ENCODE peak calls at places on chromosomes 3 and 15, in four cellular contexts. Y, W, M and R are unnamed samples.

GRCh38 chr3:120496278-120496975 is 45.6 kb upstream of the FSTL1 start:
- DNase-seq in Y (peak), W (peak), M (no peak), R (peak)

GRCh38 chr3:189512039-189512438 is 119.2 kb upstream of the TP63 start:
- DNase-seq in Y (no peak), W (no peak), M (no peak), R (no peak)

GRCh38 chr15:44593042-44593736 is 56.2 kb downstream of the EIF3J start:
- DNase-seq in Y (peak), W (peak), M (no peak), R (peak)

GRCh38 chr3:127851899-127852298 is 29.6 kb upstream of the MGLL start:
- DNase-seq in Y (no peak), W (no peak), M (no peak), R (no peak)

GRCh38 chr3:38438421-38438820 is 15.3 kb upstream of the ACVR2B start:
- DNase-seq in Y (peak), W (peak), M (no peak), R (peak)

GRCh38 chr15:78880242-78880533 is 7.5 kb downstream of the MORF4L1 start:
- DNase-seq in Y (peak), W (peak), M (no peak), R (no peak)

GRCh38 chr15:90343391-90343790 is 8.7 kb upstream of the ZNF774 start:
- DNase-seq in Y (peak), W (peak), M (no peak), R (peak)

GRCh38 chr3:16885588-16885903 is 791 bp downstream of the PLCL2 start:
- DNase-seq in Y (peak), W (no peak), M (no peak), R (no peak)

GRCh38 chr3:61571516-61572336 is 10.4 kb downstream of the PTPRG start:
- DNase-seq in Y (no peak), W (peak), M (no peak), R (peak)

GRCh38 chr3:68057637-68058320 is 403.4 kb upstream of the SUCLG2 start:
- DNase-seq in Y (no peak), W (no peak), M (peak), R (no peak)

GRCh38 chr15:40010681-40011080 is 28.3 kb downstream of the SRP14 start:
- DNase-seq in Y (no peak), W (peak), M (no peak), R (peak)

GRCh38 chr3:40267940-40268707 is 41.4 kb upstream of the EIF1B start:
- DNase-seq in Y (no peak), W (no peak), M (no peak), R (no peak)

GRCh38 chr3:111616417-111617105 is 21.4 kb upstream of the ZBED2 start:
- DNase-seq in Y (peak), W (peak), M (peak), R (no peak)
- TF ChIP-seq CTCF in Y (peak), W (peak), M (peak), R (no peak)

DNA sequence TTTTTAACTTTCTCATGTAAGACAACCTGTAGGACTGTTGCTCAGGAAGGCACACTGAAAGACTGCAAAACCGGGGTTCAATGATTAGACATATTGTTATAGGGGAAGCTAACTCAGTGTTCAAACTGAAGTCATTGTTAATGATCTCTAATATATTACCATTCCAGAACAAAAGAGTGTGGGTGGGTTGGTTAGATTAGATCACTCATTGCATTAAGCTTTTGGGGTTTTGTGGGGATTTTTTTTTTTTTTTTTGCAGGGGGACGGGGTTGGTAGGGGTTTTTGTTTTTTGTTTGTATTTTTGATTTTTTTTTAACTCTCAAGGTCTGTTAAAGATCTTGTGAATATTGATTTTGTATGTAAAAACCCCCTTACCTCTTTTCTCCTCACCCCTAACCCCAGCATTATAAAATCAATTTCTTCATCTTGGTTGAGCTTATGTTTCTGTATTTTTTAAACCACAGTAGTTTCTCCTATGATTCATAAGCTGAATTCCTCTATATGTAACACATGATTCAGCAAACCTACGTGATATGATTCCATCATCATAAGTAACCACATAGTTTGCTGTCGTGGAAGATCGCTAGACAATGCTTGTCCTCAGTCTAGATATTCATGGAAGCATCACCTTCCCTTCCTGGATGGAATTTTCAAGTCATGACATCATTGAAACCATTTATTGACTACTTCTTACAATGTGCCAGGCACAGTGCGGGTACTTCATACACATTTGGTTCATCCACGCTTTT is 544.1 kb upstream of the MDFIC2 start:
- DNase-seq in Y (peak), W (peak), M (no peak), R (peak)
- H3K4me3 ChIP-seq in Y (no peak), W (no peak), M (no peak), R (no peak)

GRCh38 chr3:28286595-28286994 is 45.2 kb downstream of the CMC1 start:
- DNase-seq in Y (peak), W (peak), M (no peak), R (peak)
- TF ChIP-seq CTCF in Y (peak), W (peak), M (peak), R (peak)

DNA sequence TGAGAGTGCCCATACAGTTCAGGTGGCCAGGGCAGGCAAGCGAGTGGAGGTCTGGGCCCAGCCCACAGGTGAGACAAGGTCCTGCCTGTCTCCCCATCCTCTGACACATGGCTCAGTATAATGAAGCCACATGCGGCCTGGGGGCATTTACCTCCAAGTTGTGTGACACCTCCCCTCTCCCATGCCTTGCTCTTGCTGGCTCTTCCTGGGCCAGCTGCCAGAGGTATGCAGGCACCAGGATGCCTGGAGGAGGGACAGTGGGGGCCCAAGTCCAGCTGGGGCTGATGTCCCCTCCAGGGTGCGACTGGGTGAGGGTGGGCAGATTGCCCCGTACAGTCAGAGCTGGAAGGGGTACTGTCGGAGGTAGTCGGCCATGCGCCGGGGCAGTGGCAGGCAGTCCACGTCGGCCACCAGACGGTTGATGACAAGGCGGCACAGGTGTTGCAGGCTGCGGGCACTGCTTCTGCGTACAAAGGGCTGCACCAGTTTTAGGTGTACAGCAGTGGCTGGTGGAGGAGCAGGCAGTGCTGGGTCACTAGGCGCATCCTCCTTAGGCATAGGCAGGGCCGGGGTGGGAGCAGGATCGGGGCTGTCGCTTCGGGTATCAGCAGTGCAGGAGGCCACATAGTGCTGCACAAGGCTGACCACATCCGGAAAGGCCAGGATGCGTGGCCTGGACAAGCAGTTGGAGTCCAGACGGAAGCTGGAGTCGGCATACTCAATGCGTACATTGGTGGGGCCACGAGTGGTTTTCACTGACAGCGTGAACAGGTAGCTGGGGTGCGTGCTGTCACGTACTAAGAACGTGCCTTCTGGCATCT is 4.1 kb downstream of the CISH start:
- DNase-seq in Y (no peak), W (no peak), M (no peak), R (no peak)
- H3K4me3 ChIP-seq in Y (no peak), W (no peak), M (peak), R (no peak)

DNA sequence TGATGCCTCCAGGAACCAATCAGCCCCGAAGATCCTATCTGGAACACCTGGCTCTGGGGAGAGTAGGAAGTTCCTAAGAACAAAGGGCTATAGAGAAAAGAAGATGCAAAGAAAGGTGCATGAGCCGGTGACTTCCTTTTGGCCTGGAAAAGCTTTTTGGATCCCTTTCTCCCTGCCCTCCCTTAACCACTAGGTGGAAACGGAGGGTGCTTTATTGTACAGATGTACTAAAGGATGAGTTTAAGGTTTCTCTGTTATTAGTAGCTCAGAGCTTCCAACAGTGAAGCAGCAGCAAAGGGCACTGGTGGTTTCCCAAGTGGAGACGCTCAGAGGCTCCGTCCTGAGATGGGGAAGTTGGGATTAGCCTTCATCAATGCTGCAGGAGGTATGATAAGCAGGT is 6.0 kb upstream of the ADGRG7 start:
- DNase-seq in Y (peak), W (peak), M (no peak), R (peak)
- TF ChIP-seq CTCF in Y (peak), W (peak), M (peak), R (peak)

GRCh38 chr3:3782469-3782868 is 16.8 kb upstream of the LRRN1 start:
- DNase-seq in Y (no peak), W (no peak), M (no peak), R (no peak)
- H3K4me3 ChIP-seq in Y (no peak), W (no peak), M (no peak), R (no peak)

GRCh38 chr3:71708478-71709098 is 16.6 kb downstream of the EIF4E3 start:
- DNase-seq in Y (no peak), W (no peak), M (no peak), R (no peak)
- TF ChIP-seq CTCF in Y (no peak), W (no peak), M (no peak), R (no peak)

DNA sequence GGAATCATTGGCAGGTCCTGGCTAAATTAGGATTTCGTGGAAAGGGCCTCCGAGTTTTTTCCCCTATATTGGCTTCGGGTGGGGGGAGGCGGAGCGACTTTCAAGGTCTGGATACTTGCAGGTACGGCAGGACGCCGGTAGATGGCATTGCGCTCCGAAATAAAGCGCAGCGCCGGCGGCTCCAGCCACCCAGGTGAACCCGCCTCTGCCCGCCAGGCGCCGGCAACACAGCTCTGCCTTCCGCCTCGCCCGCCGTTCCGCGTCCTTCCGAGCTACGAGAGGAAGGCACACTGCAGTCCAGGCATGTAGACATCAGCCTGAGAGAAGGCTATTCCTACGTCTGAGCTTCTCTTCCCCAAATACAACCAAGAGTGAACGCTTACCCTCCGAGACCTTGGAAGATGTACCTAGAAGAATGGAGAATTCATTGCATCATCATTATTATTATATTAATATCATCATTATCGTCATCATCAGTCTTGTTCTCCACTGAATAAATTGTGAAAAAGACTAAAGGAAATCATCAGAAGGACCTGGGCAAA is 514.1 kb downstream of the MECOM start:
- DNase-seq in Y (peak), W (peak), M (peak), R (peak)
- H3K4me3 ChIP-seq in Y (peak), W (peak), M (peak), R (peak)

GRCh38 chr3:79521221-79521848 is 246.5 kb downstream of the ROBO1 start:
- DNase-seq in Y (peak), W (peak), M (no peak), R (peak)
- TF ChIP-seq CTCF in Y (peak), W (peak), M (peak), R (peak)